ENCODE peak calls at places on chromosomes 12 and 14, in five cellular contexts. One of them, this sample, is unnamed.
A peak's percentile ranks its signal among the peaks of the same experiment; 100 is the strongest.

GRCh38 chr12:91630118-91630517 is 447.5 kb upstream of the DCN start:
- DNase-seq in cardiac muscle cell: no peak
- DNase-seq in left ventricle myocardium inferior: no peak
- DNase-seq in adrenal gland: no peak
- DNase-seq in esophagus squamous epithelium: no peak
- DNase-seq in this sample: no peak

GRCh38 chr12:110582286-110583136 is 607 bp downstream of the PPTC7 start:
- DNase-seq in left ventricle myocardium inferior: peak; percentile 62
- DNase-seq in adrenal gland: peak; percentile 75
- DNase-seq in esophagus squamous epithelium: no peak
- DNase-seq in cardiac muscle cell: peak; percentile 64
- DNase-seq in this sample: no peak

GRCh38 chr14:36069535-36069900 is 107.0 kb downstream of the PTCSC3 start:
- DNase-seq in adrenal gland: no peak
- DNase-seq in esophagus squamous epithelium: no peak
- DNase-seq in left ventricle myocardium inferior: no peak
- DNase-seq in cardiac muscle cell: peak; percentile 58
- DNase-seq in this sample: no peak

GRCh38 chr14:90393966-90394365 is 2.9 kb upstream of the CALM1 start:
- DNase-seq in esophagus squamous epithelium: no peak
- DNase-seq in left ventricle myocardium inferior: no peak
- DNase-seq in cardiac muscle cell: no peak
- DNase-seq in adrenal gland: no peak
- DNase-seq in this sample: no peak

GRCh38 chr14:97458302-97459137 is 661.3 kb downstream of the VRK1 start:
- DNase-seq in adrenal gland: no peak
- DNase-seq in cardiac muscle cell: peak; percentile 21
- DNase-seq in left ventricle myocardium inferior: no peak
- DNase-seq in esophagus squamous epithelium: no peak
- DNase-seq in this sample: no peak

GRCh38 chr12:57744194-57744776 is 554 bp upstream of the TSPAN31 start:
- DNase-seq in adrenal gland: peak; percentile 90
- DNase-seq in left ventricle myocardium inferior: peak; percentile 72
- DNase-seq in esophagus squamous epithelium: peak; percentile 48
- DNase-seq in cardiac muscle cell: no peak
- DNase-seq in this sample: peak; percentile 72

GRCh38 chr12:55642275-55643068 is 5.8 kb downstream of the OR10P1 start:
- DNase-seq in adrenal gland: no peak
- DNase-seq in left ventricle myocardium inferior: no peak
- DNase-seq in cardiac muscle cell: no peak
- DNase-seq in esophagus squamous epithelium: no peak
- DNase-seq in this sample: no peak

GRCh38 chr12:131511803-131512564 is 198.9 kb upstream of the SFSWAP start:
- DNase-seq in left ventricle myocardium inferior: no peak
- DNase-seq in esophagus squamous epithelium: no peak
- DNase-seq in cardiac muscle cell: no peak
- DNase-seq in adrenal gland: peak; percentile 38
- DNase-seq in this sample: peak; percentile 30

GRCh38 chr14:104821971-104822608 is 21.2 kb downstream of the ZBTB42 start:
- DNase-seq in esophagus squamous epithelium: no peak
- DNase-seq in left ventricle myocardium inferior: no peak
- DNase-seq in cardiac muscle cell: no peak
- DNase-seq in adrenal gland: peak; percentile 49
- DNase-seq in this sample: no peak

GRCh38 chr12:9735601-9736000 is 2.7 kb upstream of the CLECL1 start:
- DNase-seq in left ventricle myocardium inferior: no peak
- DNase-seq in cardiac muscle cell: no peak
- DNase-seq in adrenal gland: no peak
- DNase-seq in esophagus squamous epithelium: no peak
- DNase-seq in this sample: no peak

GRCh38 chr12:67989184-67989965 is at the start of gene IFNG-AS1:
- DNase-seq in cardiac muscle cell: no peak
- DNase-seq in adrenal gland: no peak
- DNase-seq in esophagus squamous epithelium: no peak
- DNase-seq in left ventricle myocardium inferior: no peak
- DNase-seq in this sample: no peak

GRCh38 chr14:76763362-76764041 is 2.2 kb downstream of the VASH1 start:
- DNase-seq in adrenal gland: no peak
- DNase-seq in left ventricle myocardium inferior: no peak
- DNase-seq in esophagus squamous epithelium: no peak
- DNase-seq in cardiac muscle cell: no peak
- DNase-seq in this sample: no peak

GRCh38 chr12:107441906-107442305 is 243.7 kb upstream of the PWP1 start:
- DNase-seq in left ventricle myocardium inferior: no peak
- DNase-seq in cardiac muscle cell: no peak
- DNase-seq in adrenal gland: no peak
- DNase-seq in esophagus squamous epithelium: no peak
- DNase-seq in this sample: no peak

GRCh38 chr14:56129941-56130340 is 11.7 kb downstream of the PELI2 start:
- DNase-seq in esophagus squamous epithelium: no peak
- DNase-seq in cardiac muscle cell: no peak
- DNase-seq in adrenal gland: no peak
- DNase-seq in left ventricle myocardium inferior: peak; percentile 34
- DNase-seq in this sample: no peak

DNA sequence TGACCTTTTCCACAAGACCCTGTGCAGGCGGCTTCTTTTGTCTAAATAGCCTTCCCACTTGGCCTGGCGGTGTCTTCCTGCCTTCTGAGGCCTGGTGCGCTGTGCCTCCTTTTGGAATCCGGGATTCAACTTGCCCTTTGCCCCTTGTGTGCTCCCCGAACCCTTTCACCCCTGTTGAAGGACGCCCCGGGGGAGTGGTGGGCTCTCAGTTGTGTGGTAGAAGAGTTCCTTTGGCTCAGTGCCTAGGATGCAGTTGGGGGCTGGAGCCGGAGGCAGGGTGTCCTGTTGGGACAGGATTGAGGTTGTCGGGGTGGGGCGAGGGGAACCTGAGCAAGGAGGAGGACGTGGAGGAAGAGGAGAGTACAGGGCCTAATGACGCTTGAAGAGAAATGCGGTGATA is 34.5 kb downstream of the KLC1 start:
- DNase-seq in left ventricle myocardium inferior: no peak
- DNase-seq in esophagus squamous epithelium: no peak
- DNase-seq in cardiac muscle cell: no peak
- DNase-seq in adrenal gland: no peak
- DNase-seq in this sample: no peak
- H3K36me3 ChIP-seq in left ventricle myocardium inferior: peaks cover 95% of the 10 kb centered on the region
- H3K36me3 ChIP-seq in esophagus squamous epithelium: peaks cover 48% of the 10 kb centered on the region
- H3K36me3 ChIP-seq in cardiac muscle cell: peaks cover 30% of the 10 kb centered on the region
- H3K36me3 ChIP-seq in adrenal gland: peaks cover 75% of the 10 kb centered on the region
- H3K36me3 ChIP-seq in this sample: peaks cover 51% of the 10 kb centered on the region

GRCh38 chr14:22544881-22545420 is 44.1 kb downstream of the DAD1 start:
- DNase-seq in left ventricle myocardium inferior: no peak
- DNase-seq in adrenal gland: no peak
- DNase-seq in cardiac muscle cell: no peak
- DNase-seq in esophagus squamous epithelium: no peak
- DNase-seq in this sample: no peak
- H3K4me1 ChIP-seq in left ventricle myocardium inferior: peaks cover 26% of the 10 kb centered on the region
- H3K4me1 ChIP-seq in adrenal gland: peaks cover 14% of the 10 kb centered on the region
- H3K4me1 ChIP-seq in cardiac muscle cell: no peaks in the 10 kb centered on the region
- H3K4me1 ChIP-seq in esophagus squamous epithelium: peaks cover 4% of the 10 kb centered on the region
- H3K4me1 ChIP-seq in this sample: no peaks in the 10 kb centered on the region

DNA sequence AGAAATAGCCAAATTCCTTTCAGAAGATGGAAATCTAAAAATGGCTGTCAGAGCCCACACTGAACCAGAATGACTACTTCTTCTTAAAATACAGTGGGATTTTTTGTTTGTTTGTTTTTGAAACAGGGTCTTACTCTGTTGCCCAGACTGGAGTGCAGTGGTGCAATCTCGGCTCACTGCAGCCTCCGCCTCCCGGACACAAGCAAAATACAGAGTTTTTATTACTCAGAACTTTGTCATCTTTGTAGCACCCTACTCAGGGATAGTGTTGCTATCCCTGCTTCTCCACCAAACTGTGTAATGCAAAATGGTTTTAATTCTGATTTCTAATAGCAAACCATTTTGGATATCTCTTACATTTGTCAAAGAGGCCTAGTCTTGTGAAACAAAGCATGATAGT is 16.4 kb downstream of the ZNF410 start:
- DNase-seq in cardiac muscle cell: no peak
- DNase-seq in left ventricle myocardium inferior: no peak
- DNase-seq in adrenal gland: no peak
- DNase-seq in esophagus squamous epithelium: no peak
- DNase-seq in this sample: no peak
- H3K36me3 ChIP-seq in cardiac muscle cell: peaks cover 66% of the 10 kb centered on the region
- H3K36me3 ChIP-seq in left ventricle myocardium inferior: peaks cover 88% of the 10 kb centered on the region
- H3K36me3 ChIP-seq in adrenal gland: peaks cover 76% of the 10 kb centered on the region
- H3K36me3 ChIP-seq in esophagus squamous epithelium: peaks cover 54% of the 10 kb centered on the region
- H3K36me3 ChIP-seq in this sample: peaks cover 46% of the 10 kb centered on the region

GRCh38 chr14:68977741-68978549 is 1.2 kb downstream of the ACTN1 start:
- DNase-seq in left ventricle myocardium inferior: peak; percentile 64
- DNase-seq in cardiac muscle cell: peak; percentile 74
- DNase-seq in esophagus squamous epithelium: no peak
- DNase-seq in adrenal gland: peak; percentile 84
- DNase-seq in this sample: peak; percentile 91

GRCh38 chr14:68975667-68976066 is 3.4 kb downstream of the ACTN1 start:
- DNase-seq in adrenal gland: no peak
- DNase-seq in cardiac muscle cell: no peak
- DNase-seq in esophagus squamous epithelium: no peak
- DNase-seq in left ventricle myocardium inferior: no peak
- DNase-seq in this sample: no peak

GRCh38 chr14:68976160-68977067 is 2.7 kb downstream of the ACTN1 start:
- DNase-seq in esophagus squamous epithelium: no peak
- DNase-seq in adrenal gland: no peak
- DNase-seq in cardiac muscle cell: no peak
- DNase-seq in left ventricle myocardium inferior: peak; percentile 58
- DNase-seq in this sample: no peak

GRCh38 chr14:68978550-68978911 is 571 bp downstream of the ACTN1 start:
- DNase-seq in cardiac muscle cell: peak; percentile 86
- DNase-seq in left ventricle myocardium inferior: peak; percentile 71
- DNase-seq in adrenal gland: peak; percentile 78
- DNase-seq in esophagus squamous epithelium: no peak
- DNase-seq in this sample: peak; percentile 41

DNA sequence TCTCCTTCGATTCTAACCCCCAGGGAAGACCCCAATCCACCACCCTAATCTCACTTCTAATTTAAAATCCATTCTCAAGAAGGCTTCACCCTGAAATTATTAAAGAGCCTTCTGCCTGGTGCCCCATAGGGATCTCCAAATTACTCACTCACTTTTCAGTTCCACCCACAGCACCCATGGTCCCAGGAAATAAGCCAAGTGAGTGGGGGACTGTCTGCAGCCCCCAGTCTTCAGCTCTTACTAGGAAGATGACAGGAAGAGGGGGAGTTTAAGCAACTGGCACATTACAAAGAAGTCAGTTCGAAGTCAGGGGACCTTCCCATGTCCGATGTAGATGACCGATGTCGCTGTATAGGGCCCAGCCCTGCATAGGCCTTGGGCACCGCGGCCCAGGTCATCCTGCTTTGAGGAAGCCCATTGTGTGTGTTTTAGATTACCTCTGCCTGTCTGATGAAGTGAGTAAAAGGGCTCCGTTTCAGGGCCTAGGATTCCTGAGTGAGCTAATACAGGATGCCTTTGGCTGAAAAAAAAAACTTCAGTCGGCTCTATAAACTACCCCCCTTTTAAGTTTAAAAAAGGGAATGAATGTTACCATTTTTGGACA is 1.9 kb downstream of the ACTN1 start:
- DNase-seq in adrenal gland: no peak
- DNase-seq in cardiac muscle cell: peak; percentile 61
- DNase-seq in left ventricle myocardium inferior: no peak
- DNase-seq in esophagus squamous epithelium: no peak
- DNase-seq in this sample: no peak
- H3K4me1 ChIP-seq in adrenal gland: peaks cover 40% of the 10 kb centered on the region
- H3K4me1 ChIP-seq in cardiac muscle cell: peaks cover 11% of the 10 kb centered on the region
- H3K4me1 ChIP-seq in left ventricle myocardium inferior: peaks cover 75% of the 10 kb centered on the region
- H3K4me1 ChIP-seq in esophagus squamous epithelium: peaks cover 27% of the 10 kb centered on the region
- H3K4me1 ChIP-seq in this sample: peaks cover 47% of the 10 kb centered on the region

GRCh38 chr14:64730061-64730440 is 25.8 kb downstream of the PLEKHG3 start:
- DNase-seq in cardiac muscle cell: no peak
- DNase-seq in esophagus squamous epithelium: no peak
- DNase-seq in left ventricle myocardium inferior: peak; percentile 8
- DNase-seq in adrenal gland: no peak
- DNase-seq in this sample: no peak
- H3K36me3 ChIP-seq in cardiac muscle cell: peaks cover 24% of the 10 kb centered on the region
- H3K36me3 ChIP-seq in esophagus squamous epithelium: peaks cover 56% of the 10 kb centered on the region
- H3K36me3 ChIP-seq in left ventricle myocardium inferior: peaks cover 53% of the 10 kb centered on the region
- H3K36me3 ChIP-seq in adrenal gland: peaks cover 3% of the 10 kb centered on the region
- H3K36me3 ChIP-seq in this sample: peaks cover 20% of the 10 kb centered on the region

DNA sequence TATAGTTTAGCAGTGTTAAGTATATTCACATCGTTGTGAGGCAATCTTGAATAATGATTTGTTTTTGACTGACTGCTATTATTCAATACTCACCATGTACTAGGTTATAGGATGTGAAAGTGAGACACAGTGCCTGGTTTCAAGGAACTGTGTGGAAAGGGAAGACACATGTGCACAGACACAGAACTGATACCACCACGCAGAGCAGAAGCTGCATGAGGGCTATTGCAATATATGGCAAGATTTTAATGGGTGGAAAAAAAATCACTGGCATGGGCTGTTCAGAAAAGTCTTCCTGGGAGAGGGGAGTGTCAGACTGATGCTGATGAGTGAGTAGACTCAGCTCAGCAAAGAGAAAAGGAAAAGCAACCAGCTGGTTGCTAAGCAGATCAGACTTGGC is 10.4 kb downstream of the SLC7A8 start:
- DNase-seq in left ventricle myocardium inferior: no peak
- DNase-seq in adrenal gland: peak; percentile 52
- DNase-seq in esophagus squamous epithelium: no peak
- DNase-seq in cardiac muscle cell: no peak
- DNase-seq in this sample: no peak
- H3K4me1 ChIP-seq in left ventricle myocardium inferior: peaks cover 21% of the 10 kb centered on the region
- H3K4me1 ChIP-seq in adrenal gland: peaks cover 15% of the 10 kb centered on the region
- H3K4me1 ChIP-seq in esophagus squamous epithelium: no peaks in the 10 kb centered on the region
- H3K4me1 ChIP-seq in cardiac muscle cell: peaks cover 23% of the 10 kb centered on the region
- H3K4me1 ChIP-seq in this sample: no peaks in the 10 kb centered on the region

GRCh38 chr14:71324767-71325272 is 417.6 kb downstream of the PCNX1 start:
- DNase-seq in cardiac muscle cell: peak; percentile 20
- DNase-seq in adrenal gland: no peak
- DNase-seq in left ventricle myocardium inferior: no peak
- DNase-seq in esophagus squamous epithelium: no peak
- DNase-seq in this sample: peak; percentile 25
- H3K36me3 ChIP-seq in cardiac muscle cell: no peaks in the 10 kb centered on the region
- H3K36me3 ChIP-seq in adrenal gland: no peaks in the 10 kb centered on the region
- H3K36me3 ChIP-seq in left ventricle myocardium inferior: no peaks in the 10 kb centered on the region
- H3K36me3 ChIP-seq in esophagus squamous epithelium: no peaks in the 10 kb centered on the region
- H3K36me3 ChIP-seq in this sample: peaks cover 44% of the 10 kb centered on the region

GRCh38 chr12:108666326-108666995 is 32.8 kb upstream of the SELPLG start:
- DNase-seq in cardiac muscle cell: no peak
- DNase-seq in adrenal gland: peak; percentile 80
- DNase-seq in esophagus squamous epithelium: no peak
- DNase-seq in left ventricle myocardium inferior: peak; percentile 64
- DNase-seq in this sample: no peak

GRCh38 chr12:108664338-108665258 is 30.9 kb upstream of the SELPLG start:
- DNase-seq in esophagus squamous epithelium: peak; percentile 57
- DNase-seq in adrenal gland: peak; percentile 98
- DNase-seq in cardiac muscle cell: peak; percentile 86
- DNase-seq in left ventricle myocardium inferior: peak; percentile 76
- DNase-seq in this sample: peak; percentile 84

GRCh38 chr12:108667349-108667748 is 33.7 kb upstream of the SELPLG start:
- DNase-seq in left ventricle myocardium inferior: no peak
- DNase-seq in esophagus squamous epithelium: no peak
- DNase-seq in cardiac muscle cell: no peak
- DNase-seq in adrenal gland: no peak
- DNase-seq in this sample: no peak

GRCh38 chr12:108665608-108666202 is 32.0 kb upstream of the SELPLG start:
- DNase-seq in cardiac muscle cell: peak; percentile 35
- DNase-seq in left ventricle myocardium inferior: no peak
- DNase-seq in adrenal gland: no peak
- DNase-seq in esophagus squamous epithelium: no peak
- DNase-seq in this sample: no peak

GRCh38 chr12:108663324-108664015 is 29.8 kb upstream of the SELPLG start:
- DNase-seq in esophagus squamous epithelium: no peak
- DNase-seq in adrenal gland: no peak
- DNase-seq in cardiac muscle cell: no peak
- DNase-seq in left ventricle myocardium inferior: no peak
- DNase-seq in this sample: no peak
- H3K4me1 ChIP-seq in esophagus squamous epithelium: peaks cover 26% of the 10 kb centered on the region
- H3K4me1 ChIP-seq in adrenal gland: peaks cover 49% of the 10 kb centered on the region
- H3K4me1 ChIP-seq in cardiac muscle cell: peaks cover 32% of the 10 kb centered on the region
- H3K4me1 ChIP-seq in left ventricle myocardium inferior: peaks cover 53% of the 10 kb centered on the region
- H3K4me1 ChIP-seq in this sample: peaks cover 7% of the 10 kb centered on the region

This sample was measured in PC-9.